ENCODE peak calls at places on chromosomes 12 and 14, in seven cellular contexts. Y, D, Z, H, L, G and A are unnamed samples.

GRCh38 chr14:96042218-96042930 is 3.2 kb downstream of the C14orf132 start:
- DNase-seq in Z (no peak), L (no peak), G (no peak), D (no peak), Y (peak), H (no peak), A (no peak)

GRCh38 chr14:35196571-35196970 is 74.2 kb downstream of the PRORP start:
- DNase-seq in G (no peak), Y (no peak), H (no peak), Z (peak), L (no peak), D (no peak), A (peak)

GRCh38 chr12:75294338-75294737 is 35.8 kb downstream of the CAPS2 start:
- DNase-seq in G (no peak), D (no peak), H (no peak), L (no peak), Y (no peak), Z (no peak), A (no peak)

GRCh38 chr12:42474391-42474790 is 115.2 kb downstream of the PRICKLE1 start:
- DNase-seq in D (no peak), G (no peak), Y (peak), L (no peak), H (no peak), Z (no peak), A (peak)

GRCh38 chr12:15613981-15614380 is 175.2 kb downstream of the EPS8 start:
- DNase-seq in D (no peak), L (no peak), H (no peak), G (no peak), Y (no peak), Z (no peak), A (no peak)

GRCh38 chr12:56389215-56389850 is 26.7 kb upstream of the APOF start:
- DNase-seq in G (no peak), H (no peak), D (no peak), Y (no peak), Z (no peak), L (no peak), A (no peak)

GRCh38 chr12:90979936-90980335 is 24.8 kb downstream of the EPYC start:
- DNase-seq in G (no peak), Y (peak), D (no peak), H (no peak), L (no peak), Z (no peak), A (no peak)

GRCh38 chr12:122138616-122139015 is 35.4 kb downstream of the IL31 start:
- DNase-seq in Z (no peak), L (no peak), G (no peak), H (no peak), Y (no peak), D (no peak), A (no peak)

GRCh38 chr12:132121283-132121682 is 22.8 kb downstream of the DDX51 start:
- DNase-seq in G (no peak), H (no peak), L (no peak), D (no peak), Z (no peak), Y (no peak), A (no peak)

GRCh38 chr12:30067156-30067555 is 283.4 kb upstream of the TMTC1 start:
- DNase-seq in H (no peak), G (no peak), Z (no peak), D (no peak), Y (peak), L (no peak), A (no peak)

GRCh38 chr14:60095781-60096450 is 4.2 kb downstream of the PCNX4 start:
- DNase-seq in Z (no peak), L (no peak), D (no peak), H (no peak), G (no peak), Y (peak), A (no peak)

GRCh38 chr12:17992002-17992656 is 97.9 kb downstream of the RERGL start:
- DNase-seq in Z (peak), L (peak), G (peak), D (no peak), Y (peak), H (peak), A (peak)

GRCh38 chr12:100199023-100199346 is 1.6 kb upstream of the ACTR6 start:
- DNase-seq in G (no peak), H (no peak), Y (no peak), Z (no peak), L (no peak), D (no peak), A (no peak)

GRCh38 chr12:53695148-53696138 is 19.6 kb upstream of the ATP5MC2 start:
- DNase-seq in Z (peak), Y (peak), G (no peak), D (no peak), L (no peak), H (peak), A (peak)

GRCh38 chr12:21891763-21892217 is 49.4 kb downstream of the ABCC9 start:
- DNase-seq in Z (no peak), G (no peak), L (no peak), D (no peak), H (no peak), Y (no peak), A (no peak)

GRCh38 chr14:75725481-75725880 is 64.4 kb downstream of the TTLL5 start:
- DNase-seq in H (no peak), L (no peak), Y (peak), D (no peak), G (no peak), Z (no peak), A (no peak)

GRCh38 chr12:69873429-69873828 is 48.4 kb downstream of the MYRFL start:
- DNase-seq in H (no peak), Z (no peak), L (no peak), Y (no peak), G (no peak), D (no peak), A (no peak)

GRCh38 chr12:24505366-24506025 is 443.4 kb downstream of the BCAT1 start:
- DNase-seq in H (no peak), Y (no peak), D (no peak), Z (no peak), G (no peak), L (no peak), A (no peak)

GRCh38 chr14:55237999-55238680 is 33.1 kb upstream of the FBXO34 start:
- DNase-seq in D (no peak), L (no peak), Z (no peak), H (no peak), Y (no peak), G (no peak), A (no peak)

GRCh38 chr12:48045965-48046364 is 41.7 kb upstream of the COL2A1 start:
- DNase-seq in D (no peak), G (no peak), Y (no peak), H (no peak), L (no peak), Z (no peak), A (no peak)

GRCh38 chr12:108622921-108623514 is 10.7 kb downstream of the SELPLG start:
- DNase-seq in D (no peak), Y (no peak), L (no peak), G (no peak), Z (no peak), H (no peak), A (no peak)

GRCh38 chr14:98368916-98369315 is 903.1 kb downstream of the BCL11B start:
- DNase-seq in Z (no peak), Y (no peak), L (no peak), D (no peak), H (no peak), G (no peak), A (no peak)

GRCh38 chr12:11805043-11805442 is 155.6 kb downstream of the ETV6 start:
- DNase-seq in D (no peak), L (no peak), G (no peak), Y (no peak), H (no peak), Z (no peak), A (no peak)

GRCh38 chr14:105023144-105023543 is 2.3 kb upstream of the CDCA4 start:
- DNase-seq in H (no peak), D (no peak), L (no peak), Y (no peak), Z (no peak), G (no peak), A (no peak)

GRCh38 chr12:49108958-49109404 is 1.7 kb downstream of the LMBR1L start:
- DNase-seq in G (no peak), Z (no peak), Y (peak), D (no peak), H (peak), L (peak), A (no peak)

GRCh38 chr14:67987596-67987995 is 168.0 kb downstream of the RAD51B start:
- DNase-seq in H (peak), D (no peak), G (no peak), Y (peak), Z (no peak), L (no peak), A (no peak)

GRCh38 chr14:23729720-23730387 is 93.7 kb downstream of the DHRS2 start:
- DNase-seq in L (peak), H (peak), Y (no peak), D (no peak), Z (peak), G (no peak), A (peak)

GRCh38 chr14:51157012-51157411 is 62.1 kb upstream of the TRIM9 start:
- DNase-seq in L (peak), D (no peak), Z (peak), G (no peak), H (peak), Y (peak), A (peak)

GRCh38 chr12:19181666-19182426 is 52.3 kb downstream of the PLEKHA5 start:
- DNase-seq in G (no peak), D (no peak), Y (no peak), Z (no peak), L (no peak), H (no peak), A (no peak)

DNA sequence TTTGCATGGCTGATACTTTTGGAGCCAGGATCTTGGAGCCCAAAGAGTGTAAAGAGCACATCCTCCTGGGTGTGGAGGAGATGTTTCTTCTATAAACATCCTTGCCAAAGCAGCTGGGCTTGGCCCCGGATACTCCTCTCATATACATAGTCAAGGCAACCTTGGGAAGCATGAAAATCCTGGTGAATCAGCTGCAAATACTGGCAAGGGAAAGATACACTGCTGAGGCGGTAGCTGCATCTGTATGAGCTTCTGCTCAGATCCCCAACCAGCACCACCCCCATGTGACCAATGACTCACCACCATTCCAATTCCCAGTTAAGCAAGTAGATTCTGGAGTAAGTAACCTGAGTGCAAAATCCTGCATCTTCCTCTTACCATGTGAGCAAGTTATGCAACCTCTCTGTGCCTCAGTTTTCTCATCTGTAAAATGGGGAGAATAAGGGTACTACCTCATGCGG is 567.4 kb downstream of the MED13L start:
- DNase-seq in G (no peak), H (no peak), Z (no peak), L (no peak), Y (peak), D (no peak), A (peak)
- TF ChIP-seq RFX5 in G (no peak), H (no peak), Z (no peak), L (no peak), Y (no peak), D (no peak), A (no peak)

GRCh38 chr14:92922883-92923743 is at the start of gene CHGA:
- DNase-seq in H (peak), D (peak), Y (peak), Z (peak), G (no peak), L (peak), A (peak)
- TF ChIP-seq RFX5 in H (no peak), D (no peak), Y (no peak), Z (no peak), G (no peak), L (no peak), A (no peak)

GRCh38 chr12:57521475-57522018 is 1.1 kb upstream of the MBD6 start:
- DNase-seq in Y (peak), L (peak), Z (no peak), H (peak), D (no peak), G (no peak), A (no peak)

GRCh38 chr12:57524814-57525614 is 2.4 kb downstream of the MBD6 start:
- DNase-seq in L (no peak), H (peak), G (no peak), Y (no peak), Z (no peak), D (no peak), A (no peak)

GRCh38 chr12:57523706-57524614 is 1.3 kb downstream of the MBD6 start:
- DNase-seq in L (no peak), D (no peak), Y (no peak), G (no peak), H (no peak), Z (no peak), A (no peak)

GRCh38 chr12:57522019-57522886 is at the start of gene MBD6:
- DNase-seq in Y (peak), L (peak), G (peak), Z (peak), H (peak), D (no peak), A (peak)

DNA sequence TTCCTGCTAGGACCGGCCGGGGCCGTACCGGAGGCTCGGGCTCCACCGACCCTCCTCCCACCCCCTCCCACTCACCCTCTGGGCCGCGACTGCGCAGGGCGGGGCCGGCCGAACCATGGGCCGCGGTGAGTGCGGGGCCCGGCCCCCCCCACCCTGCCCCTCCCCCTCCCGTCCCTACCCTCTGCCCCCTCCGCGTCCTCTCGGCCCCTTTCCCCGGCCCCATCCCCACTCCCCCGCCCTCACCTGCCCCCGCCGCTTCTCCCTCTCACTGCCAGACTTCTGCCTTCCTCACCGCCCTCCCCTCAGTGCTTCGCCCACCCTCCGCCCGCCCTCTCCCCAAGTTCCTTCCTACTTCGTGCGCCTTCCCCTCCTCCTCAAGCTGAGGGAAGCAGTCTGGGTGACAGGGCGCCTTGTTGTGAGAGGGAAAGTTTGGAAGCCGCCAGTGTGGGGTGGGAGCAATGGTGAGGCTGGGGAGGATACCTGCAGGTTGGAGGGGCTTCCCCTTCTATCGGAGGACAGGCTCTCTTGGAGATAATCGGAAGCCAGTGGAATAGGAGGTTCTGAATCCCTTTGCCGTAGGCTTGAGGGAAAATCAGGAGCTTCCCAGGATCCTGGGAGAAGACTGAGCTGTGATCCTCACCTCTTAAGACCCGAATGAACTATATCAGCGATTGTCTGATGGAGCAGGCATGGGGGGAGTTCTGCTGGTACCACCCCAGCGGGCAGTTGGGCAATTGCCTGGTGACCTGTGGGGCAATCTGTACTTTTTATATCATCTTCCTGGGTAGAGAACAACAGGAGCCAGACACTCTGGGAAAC is 472 bp downstream of the MBD6 start:
- DNase-seq in G (no peak), Z (no peak), L (no peak), D (no peak), H (peak), Y (peak), A (peak)
- TF ChIP-seq RFX5 in G (no peak), Z (no peak), L (no peak), D (no peak), H (no peak), Y (no peak), A (no peak)

GRCh38 chr12:74043343-74043742 is 494.3 kb upstream of the ATXN7L3B start:
- DNase-seq in D (no peak), G (no peak), L (no peak), Z (no peak), H (no peak), Y (no peak), A (peak)
- TF ChIP-seq RFX5 in D (no peak), G (no peak), L (no peak), Z (no peak), H (no peak), Y (no peak), A (no peak)

GRCh38 chr12:73677520-73678291 is 859.9 kb upstream of the ATXN7L3B start:
- DNase-seq in D (no peak), L (no peak), Y (no peak), Z (no peak), H (no peak), G (no peak), A (no peak)

DNA sequence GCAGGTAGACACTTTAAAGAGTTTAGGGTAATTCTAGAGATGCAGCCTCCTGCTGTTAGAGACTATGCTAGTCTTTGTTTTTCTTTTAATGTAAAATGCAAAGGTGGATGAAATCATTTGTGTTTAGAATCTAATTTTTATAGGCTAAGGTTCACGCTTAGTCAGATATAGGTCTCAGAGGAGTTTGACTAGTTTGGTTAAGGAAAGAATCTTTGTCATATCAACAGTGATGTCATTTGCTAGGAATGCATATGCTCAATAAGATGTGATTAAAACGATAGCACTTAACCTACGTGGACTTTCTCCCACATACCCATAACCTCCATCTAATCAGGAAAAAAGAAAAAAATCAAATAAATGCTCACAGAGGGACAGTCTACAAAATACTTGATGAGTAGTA is 859.3 kb upstream of the ATXN7L3B start:
- DNase-seq in Z (no peak), L (no peak), G (no peak), H (no peak), D (no peak), Y (no peak), A (no peak)
- TF ChIP-seq RFX5 in Z (no peak), L (no peak), G (no peak), H (no peak), D (no peak), Y (no peak), A (no peak)

GRCh38 chr12:101551362-101552114 is 43.2 kb upstream of the MYBPC1 start:
- DNase-seq in L (no peak), G (no peak), Z (no peak), H (no peak), Y (no peak), D (no peak), A (no peak)

GRCh38 chr12:101557092-101557491 is 37.7 kb upstream of the MYBPC1 start:
- DNase-seq in Z (no peak), Y (no peak), L (no peak), H (no peak), G (no peak), D (no peak), A (no peak)

GRCh38 chr12:101552277-101552676 is 42.5 kb upstream of the MYBPC1 start:
- DNase-seq in L (no peak), D (no peak), G (no peak), Y (peak), H (no peak), Z (no peak), A (no peak)
- TF ChIP-seq RFX5 in L (no peak), D (no peak), G (no peak), Y (no peak), H (no peak), Z (no peak), A (no peak)

DNA sequence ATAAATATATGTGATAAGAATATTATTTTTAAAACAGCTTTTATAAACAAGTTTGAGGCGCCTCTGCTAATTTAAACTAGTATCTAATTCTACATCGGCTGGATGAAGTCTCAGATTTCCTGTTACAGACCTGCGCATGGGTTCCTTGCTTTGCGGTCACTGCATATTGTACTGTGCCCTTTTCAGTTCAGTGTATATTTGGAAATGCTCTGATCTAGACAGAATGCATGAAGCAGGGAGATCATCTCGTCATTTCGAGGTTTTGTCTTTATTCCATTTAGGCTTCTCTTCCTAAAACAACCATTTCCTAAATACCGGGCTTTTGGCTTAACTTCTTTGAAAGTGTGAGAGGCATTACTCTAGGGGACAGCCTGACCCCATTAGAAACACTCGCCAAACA is 25.6 kb downstream of the CRACR2A start:
- DNase-seq in Y (no peak), Z (no peak), G (no peak), L (no peak), H (no peak), D (no peak), A (no peak)
- TF ChIP-seq RFX5 in Y (no peak), Z (no peak), G (no peak), L (no peak), H (no peak), D (no peak), A (no peak)